ENCODE peak calls at places on chromosomes 5 and 9, in four cellular contexts. D, O, X and S are unnamed samples.

GRCh38 chr9:37476930-37477329 is 8.8 kb upstream of the POLR1E start:
- DNase-seq in D (no peak), O (no peak), X (no peak), S (no peak)

GRCh38 chr5:16935271-16936149 is 578 bp downstream of the MYO10 start:
- DNase-seq in D (peak), O (peak), X (peak), S (no peak)

GRCh38 chr9:14071484-14071883 is 242.5 kb downstream of the NFIB start:
- DNase-seq in D (no peak), O (no peak), X (no peak), S (no peak)

GRCh38 chr9:131240047-131240921 is 36.0 kb downstream of the FAM78A start:
- DNase-seq in D (no peak), O (no peak), X (no peak), S (no peak)

GRCh38 chr9:124082622-124083021 is 71.1 kb downstream of the LHX2 start:
- DNase-seq in D (no peak), O (no peak), X (no peak), S (no peak)

GRCh38 chr9:21570643-21571275 is 88.6 kb upstream of the IFNE start:
- DNase-seq in D (no peak), O (no peak), X (no peak), S (no peak)

GRCh38 chr5:80275347-80275746 is 19.5 kb upstream of the SERINC5 start:
- DNase-seq in D (peak), O (no peak), X (no peak), S (no peak)

GRCh38 chr5:54719384-54720306 is 202.1 kb downstream of the SNX18 start:
- DNase-seq in D (peak), O (no peak), X (no peak), S (no peak)

GRCh38 chr5:36066540-36067210 is at the start of gene UGT3A2:
- DNase-seq in D (no peak), O (no peak), X (no peak), S (no peak)

GRCh38 chr9:94812343-94812742 is 85.8 kb downstream of the AOPEP start:
- DNase-seq in D (no peak), O (no peak), X (no peak), S (no peak)

GRCh38 chr9:109588415-109588814 is 90.3 kb upstream of the PTPN3 start:
- DNase-seq in D (no peak), O (no peak), X (no peak), S (no peak)

GRCh38 chr9:135135171-135135926 is 47.9 kb downstream of the OLFM1 start:
- DNase-seq in D (no peak), O (no peak), X (no peak), S (no peak)

GRCh38 chr5:80960531-80961375 is 590 bp downstream of the RASGRF2 start:
- DNase-seq in D (peak), O (peak), X (no peak), S (no peak)

GRCh38 chr5:150895431-150896428 is 9.1 kb downstream of the ZNF300 start:
- DNase-seq in D (no peak), O (no peak), X (no peak), S (no peak)

GRCh38 chr9:655875-656274 is 185.6 kb upstream of the DMRT1 start:
- DNase-seq in D (no peak), O (no peak), X (no peak), S (no peak)

GRCh38 chr5:756171-756570 is 28.4 kb downstream of the ZDHHC11B start:
- DNase-seq in D (no peak), O (no peak), X (no peak), S (no peak)

GRCh38 chr9:33458444-33458843 is 11.1 kb upstream of the AQP3 start:
- DNase-seq in D (peak), O (no peak), X (no peak), S (no peak)